ENCODE peak calls at places on chromosomes 3 and 15, in nine cellular contexts. O, I, U, T, W, G, P, J and Y are unnamed samples.

GRCh38 chr15:39719109-39719508 is 63.5 kb downstream of the FSIP1 start:
- DNase-seq in O (no peak), I (no peak), U (no peak), T (no peak), W (no peak), G (no peak), P (no peak), J (no peak), Y (no peak)

GRCh38 chr3:47824541-47825473 is 21.9 kb downstream of the DHX30 start:
- DNase-seq in O (peak), I (peak), U (peak), T (peak), W (peak), G (peak), P (peak), J (peak), Y (peak)

GRCh38 chr3:105399611-105400010 is 32.9 kb downstream of the ALCAM start:
- DNase-seq in O (no peak), I (no peak), U (peak), T (no peak), W (peak), G (no peak), P (no peak), J (no peak), Y (no peak)

GRCh38 chr15:101436526-101436925 is 53.0 kb downstream of the PCSK6 start:
- DNase-seq in O (no peak), I (no peak), U (no peak), T (no peak), W (no peak), G (no peak), P (no peak), J (no peak), Y (no peak)

GRCh38 chr15:63238796-63239195 is 38.6 kb upstream of the APH1B start:
- DNase-seq in O (no peak), I (peak), U (peak), T (no peak), W (no peak), G (peak), P (no peak), J (no peak), Y (no peak)

GRCh38 chr15:67195305-67195704 is 59.2 kb downstream of the AAGAB start:
- DNase-seq in O (no peak), I (no peak), U (no peak), T (no peak), W (no peak), G (no peak), P (no peak), J (no peak), Y (no peak)

GRCh38 chr3:36393563-36393962 is 13.3 kb downstream of the STAC start:
- DNase-seq in O (no peak), I (no peak), U (no peak), T (no peak), W (no peak), G (peak), P (no peak), J (no peak), Y (peak)

GRCh38 chr3:127545711-127546457 is 44.6 kb downstream of the TPRA1 start:
- DNase-seq in O (no peak), I (no peak), U (no peak), T (no peak), W (no peak), G (no peak), P (peak), J (no peak), Y (no peak)

GRCh38 chr3:61227799-61228198 is 23.5 kb downstream of the FHIT start:
- DNase-seq in O (no peak), I (no peak), U (no peak), T (no peak), W (no peak), G (no peak), P (no peak), J (no peak), Y (no peak)

GRCh38 chr3:132284756-132285619 is 32.2 kb upstream of the ACP3 start:
- DNase-seq in O (no peak), I (no peak), U (no peak), T (peak), W (no peak), G (no peak), P (no peak), J (no peak), Y (no peak)

GRCh38 chr15:41660235-41661077 is at the start of gene MGA:
- DNase-seq in O (peak), I (peak), U (peak), T (peak), W (peak), G (peak), P (peak), J (peak), Y (peak)

GRCh38 chr15:56353740-56354139 is 11.5 kb upstream of the TEX9 start:
- DNase-seq in O (no peak), I (no peak), U (no peak), T (no peak), W (no peak), G (no peak), P (no peak), J (no peak), Y (no peak)

GRCh38 chr15:29988689-29989088 is 94.1 kb upstream of the GOLGA8J start:
- DNase-seq in O (no peak), I (no peak), U (peak), T (no peak), W (no peak), G (no peak), P (no peak), J (no peak), Y (no peak)

GRCh38 chr3:2172561-2173171 is 74.0 kb downstream of the CNTN4 start:
- DNase-seq in O (peak), I (no peak), U (no peak), T (no peak), W (no peak), G (no peak), P (no peak), J (no peak), Y (no peak)

GRCh38 chr3:148790841-148791240 is 36.8 kb upstream of the CPB1 start:
- DNase-seq in O (no peak), I (no peak), U (peak), T (peak), W (peak), G (no peak), P (peak), J (no peak), Y (no peak)

GRCh38 chr15:101063891-101064794 is 145.0 kb downstream of the LRRK1 start:
- DNase-seq in O (no peak), I (no peak), U (peak), T (peak), W (no peak), G (no peak), P (peak), J (no peak), Y (no peak)

GRCh38 chr3:33884204-33884561 is 85.8 kb downstream of the PDCD6IP start:
- DNase-seq in O (no peak), I (peak), U (peak), T (no peak), W (no peak), G (no peak), P (no peak), J (no peak), Y (no peak)

GRCh38 chr15:75712668-75713337 is at the start of gene CSPG4:
- DNase-seq in O (no peak), I (peak), U (peak), T (peak), W (no peak), G (no peak), P (peak), J (no peak), Y (no peak)

GRCh38 chr15:29151111-29151857 is 118.3 kb downstream of the NSMCE3 start:
- DNase-seq in O (no peak), I (no peak), U (no peak), T (no peak), W (no peak), G (no peak), P (no peak), J (no peak), Y (no peak)